ENCODE peak calls at places on chromosomes 16 and 17, in four cellular contexts. Q, D, M and P are unnamed samples.
A peak's percentile ranks its signal among the peaks of the same experiment; 100 is the strongest.

GRCh38 chr17:8963665-8964258 is 1.7 kb downstream of the PIK3R5 start:
- DNase-seq in Q (no peak), D (no peak), M (no peak), P (no peak)

GRCh38 chr17:58338454-58338841 is 9.9 kb upstream of the TSPOAP1 start:
- DNase-seq in Q (no peak), D (no peak), M (no peak), P (no peak)

GRCh38 chr16:56753410-56753809 is 23.5 kb downstream of the NUP93 start:
- DNase-seq in Q (peak; percentile 38), D (no peak), M (no peak), P (peak; percentile 47)

GRCh38 chr17:44628234-44629188 is 27.8 kb upstream of the MEIOC start:
- DNase-seq in Q (peak; percentile 15), D (no peak), M (peak; percentile 29), P (no peak)

GRCh38 chr16:24035127-24035842 is 199.5 kb downstream of the PRKCB start:
- DNase-seq in Q (no peak), D (no peak), M (no peak), P (no peak)

GRCh38 chr16:47198180-47198575 is 54.4 kb upstream of the NETO2 start:
- DNase-seq in Q (peak; percentile 31), D (no peak), M (no peak), P (peak; percentile 15)

GRCh38 chr17:28372203-28372944 is 880 bp downstream of the SARM1 start:
- DNase-seq in Q (peak; percentile 24), D (no peak), M (peak; percentile 51), P (no peak)

GRCh38 chr17:38560503-38561318 is 45.0 kb downstream of the SRCIN1 start:
- DNase-seq in Q (peak; percentile 57), D (no peak), M (no peak), P (peak; percentile 54)

GRCh38 chr17:80834896-80835281 is 156.8 kb upstream of the CHMP6 start:
- DNase-seq in Q (no peak), D (no peak), M (no peak), P (no peak)

GRCh38 chr17:50913120-50913519 is 47.0 kb upstream of the TOB1 start:
- DNase-seq in Q (no peak), D (no peak), M (no peak), P (no peak)

GRCh38 chr17:50909765-50910661 is 43.9 kb upstream of the TOB1 start:
- DNase-seq in Q (no peak), D (no peak), M (no peak), P (no peak)

GRCh38 chr17:50911450-50911849 is 45.3 kb upstream of the TOB1 start:
- DNase-seq in Q (no peak), D (no peak), M (no peak), P (no peak)

GRCh38 chr17:50914510-50914849 is 48.3 kb upstream of the TOB1 start:
- DNase-seq in Q (no peak), D (no peak), M (no peak), P (no peak)

GRCh38 chr17:50911890-50912289 is 45.7 kb upstream of the TOB1 start:
- DNase-seq in Q (no peak), D (no peak), M (no peak), P (no peak)
- TF ChIP-seq CTCF in Q (no peak), D (no peak), M (no peak), P (no peak)

GRCh38 chr17:48553837-48554236 is 8.9 kb upstream of the HOXB2 start:
- DNase-seq in Q (no peak), D (no peak), M (no peak), P (no peak)

GRCh38 chr17:48554412-48555090 is 9.6 kb upstream of the HOXB2 start:
- DNase-seq in Q (no peak), D (no peak), M (peak; percentile 26), P (no peak)

GRCh38 chr17:48551601-48552452 is 6.9 kb upstream of the HOXB2 start:
- DNase-seq in Q (no peak), D (no peak), M (no peak), P (no peak)

GRCh38 chr17:48552453-48553189 is 7.7 kb upstream of the HOXB2 start:
- DNase-seq in Q (no peak), D (no peak), M (no peak), P (no peak)

GRCh38 chr17:48553190-48553547 is 8.3 kb upstream of the HOXB2 start:
- DNase-seq in Q (no peak), D (no peak), M (no peak), P (no peak)
- H3K4me3 ChIP-seq in Q (no peak overlapping the region), D (peak overlapping the region; percentile 10), M (no peak overlapping the region), P (no peak overlapping the region)

DNA sequence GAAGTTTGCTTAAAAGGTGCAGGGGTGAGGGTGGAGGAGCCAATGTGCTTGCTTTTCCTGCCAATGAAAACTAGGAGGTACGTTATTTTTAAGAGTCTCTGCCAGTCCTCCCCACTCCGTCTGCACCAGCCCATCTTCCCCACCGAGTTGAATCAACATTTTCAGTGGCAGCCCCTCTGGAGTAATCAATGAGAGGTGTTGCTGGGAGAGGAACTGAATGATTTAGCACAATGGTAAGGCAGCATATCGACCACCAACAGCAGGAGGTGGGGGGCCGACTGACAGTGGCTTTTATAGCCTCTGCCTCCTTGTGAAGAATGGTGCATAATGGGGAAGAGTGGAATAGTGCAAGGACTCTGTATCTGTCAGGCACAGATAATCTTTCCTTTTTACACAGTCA is 1465.0 kb upstream of the GOT2 start:
- DNase-seq in Q (no peak), D (no peak), M (no peak), P (no peak)
- TF ChIP-seq CTCF in Q (no peak), D (no peak), M (no peak), P (no peak)

GRCh38 chr16:4501071-4501478 is 24.9 kb downstream of the HMOX2 start:
- DNase-seq in Q (peak; percentile 57), D (peak; percentile 88), M (no peak), P (no peak)
- H3K4me3 ChIP-seq in Q (peak overlapping the region; percentile 40), D (peak overlapping the region; percentile 10), M (no peak overlapping the region), P (no peak overlapping the region)

GRCh38 chr17:82895087-82895486 is 55.3 kb upstream of the ZNF750 start:
- DNase-seq in Q (no peak), D (no peak), M (no peak), P (no peak)

GRCh38 chr17:82896071-82897000 is 56.5 kb upstream of the ZNF750 start:
- DNase-seq in Q (no peak), D (no peak), M (no peak), P (no peak)

GRCh38 chr17:82898976-82899514 is 59.2 kb upstream of the ZNF750 start:
- DNase-seq in Q (no peak), D (no peak), M (no peak), P (no peak)

GRCh38 chr17:82899941-82900340 is 60.1 kb upstream of the ZNF750 start:
- DNase-seq in Q (no peak), D (no peak), M (no peak), P (no peak)

GRCh38 chr17:82897514-82898249 is 57.9 kb upstream of the ZNF750 start:
- DNase-seq in Q (no peak), D (no peak), M (no peak), P (no peak)
- TF ChIP-seq CTCF in Q (no peak), D (no peak), M (no peak), P (no peak)

DNA sequence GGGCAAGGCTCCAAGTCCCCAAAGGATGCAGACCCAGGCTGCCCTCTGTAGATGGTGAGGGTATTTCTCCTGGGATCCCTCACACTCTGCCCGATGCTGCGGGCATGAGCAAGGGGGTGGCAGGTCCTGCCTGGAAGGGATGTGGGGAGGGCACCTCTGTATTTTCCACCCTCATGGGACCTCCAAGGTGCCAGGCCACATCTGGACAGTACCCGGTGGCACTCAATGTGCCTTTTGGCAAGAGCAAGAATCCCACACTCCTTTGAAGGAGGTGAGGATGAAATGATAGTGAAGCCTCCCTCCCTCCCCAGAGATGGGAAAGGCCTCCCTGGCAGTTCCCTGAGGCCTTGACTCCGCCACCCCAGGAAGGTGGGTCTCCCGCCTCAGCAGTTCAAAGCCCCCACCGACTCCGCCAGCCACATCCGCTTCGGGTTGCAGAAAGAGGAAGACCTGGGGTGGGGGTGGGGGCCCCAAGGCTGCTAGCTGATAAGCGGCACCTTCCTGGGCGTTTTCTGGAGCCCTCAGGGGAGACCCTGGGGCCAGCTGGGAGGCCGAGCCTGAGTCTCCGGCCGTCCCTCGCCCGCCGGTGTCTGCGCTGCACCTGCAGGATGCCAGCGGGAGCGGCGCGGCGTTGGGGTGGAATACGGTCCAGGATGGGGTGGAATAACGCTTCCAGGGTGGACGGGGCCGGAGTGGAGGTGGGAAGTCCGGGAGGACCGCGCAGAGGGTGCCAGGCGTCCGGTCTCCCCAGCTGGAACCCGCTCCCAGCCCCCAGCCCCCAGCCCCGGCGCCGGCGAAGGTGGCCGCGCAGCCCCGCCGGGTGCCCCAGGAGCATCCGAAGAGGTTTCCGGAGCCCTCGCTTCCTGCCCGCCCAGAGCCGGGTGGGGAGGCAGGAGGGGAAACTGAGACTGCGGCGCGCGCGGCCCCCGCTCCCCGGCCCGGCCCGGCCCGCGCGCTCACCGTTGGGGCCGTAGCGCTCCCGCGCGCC is 729 bp downstream of the ATP2A3 start:
- DNase-seq in Q (no peak), D (peak; percentile 51), M (no peak), P (no peak)
- H3K4me3 ChIP-seq in Q (no peak overlapping the region), D (peak overlapping the region; percentile 59), M (no peak overlapping the region), P (no peak overlapping the region)

GRCh38 chr17:74842146-74842598 is 17.5 kb downstream of the GRIN2C start:
- DNase-seq in Q (no peak), D (no peak), M (peak; percentile 56), P (no peak)
- TF ChIP-seq CTCF in Q (no peak), D (no peak), M (no peak), P (no peak)

DNA sequence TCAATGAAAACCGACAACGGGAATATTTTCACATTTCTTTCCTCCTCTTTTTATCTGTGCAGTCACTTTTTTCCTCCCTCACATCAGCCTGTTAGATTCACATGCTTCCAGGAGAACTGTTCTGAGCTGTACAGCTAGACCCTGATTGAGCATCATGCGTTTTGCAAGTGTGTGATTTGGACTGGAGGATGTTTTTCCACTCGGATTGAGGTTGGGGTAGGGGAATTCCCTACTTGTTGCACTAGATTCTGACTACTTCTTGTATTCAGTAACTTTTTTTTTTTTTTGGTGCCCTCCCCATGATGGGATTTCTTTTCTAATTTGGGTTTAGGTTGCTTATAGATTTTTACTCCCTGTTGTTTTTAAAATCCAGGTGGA is 4.8 kb downstream of the MSI2 start:
- DNase-seq in Q (peak; percentile 28), D (no peak), M (no peak), P (no peak)
- H3K4me3 ChIP-seq in Q (no peak overlapping the region), D (no peak overlapping the region), M (no peak overlapping the region), P (no peak overlapping the region)

DNA sequence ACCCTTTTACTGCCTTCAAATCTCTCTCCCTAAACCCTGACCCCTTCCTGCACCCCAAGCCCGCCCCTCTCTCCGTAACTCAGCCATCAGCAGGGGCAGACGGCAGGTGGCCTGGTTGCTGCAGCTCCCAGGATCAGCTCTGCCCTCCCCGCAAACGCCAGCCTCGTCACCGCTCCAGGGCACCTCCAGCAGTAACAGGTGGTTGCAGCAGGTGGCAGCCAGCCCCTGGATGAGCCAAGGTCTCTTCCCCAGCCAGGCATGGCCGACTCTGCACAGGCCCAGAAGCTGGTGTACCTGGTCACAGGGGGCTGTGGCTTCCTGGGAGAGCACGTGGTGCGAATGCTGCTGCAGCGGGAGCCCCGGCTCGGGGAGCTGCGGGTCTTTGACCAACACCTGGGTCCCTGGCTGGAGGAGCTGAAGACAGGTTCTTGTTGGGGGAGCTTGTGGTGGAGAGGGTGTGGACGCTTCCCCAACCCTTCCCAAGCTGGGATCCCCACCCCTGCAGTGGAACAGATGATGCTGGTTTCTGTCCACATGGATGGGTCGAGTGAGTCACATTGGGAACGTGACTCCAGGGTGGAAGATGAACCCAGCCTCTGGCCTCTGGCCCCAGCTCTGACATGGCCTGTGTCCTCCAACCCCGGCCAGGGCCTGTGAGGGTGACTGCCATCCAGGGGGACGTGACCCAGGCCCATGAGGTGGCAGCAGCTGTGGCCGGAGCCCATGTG is 558 bp downstream of the HSD3B7 start:
- DNase-seq in Q (no peak), D (peak; percentile 81), M (peak; percentile 74), P (peak; percentile 73)
- TF ChIP-seq CTCF in Q (no peak), D (no peak), M (no peak), P (peak; percentile 53)